ENCODE peak calls at places on chromosomes 11 and 22, in seven cellular contexts. One of them, this sample, is unnamed.

GRCh38 chr11:70067591-70068341 is 10.4 kb upstream of the ANO1 start:
- DNase-seq in breast epithelium: peak
- DNase-seq in A549: no peak
- DNase-seq in ovary: no peak
- DNase-seq in IMR-90: no peak
- DNase-seq in H1: no peak
- DNase-seq in prostate gland: peak
- DNase-seq in this sample: no peak

GRCh38 chr11:91293119-91293518 is 931.5 kb upstream of the FAT3 start:
- DNase-seq in IMR-90: no peak
- DNase-seq in prostate gland: no peak
- DNase-seq in ovary: no peak
- DNase-seq in A549: no peak
- DNase-seq in H1: no peak
- DNase-seq in breast epithelium: no peak
- DNase-seq in this sample: no peak

GRCh38 chr11:71381781-71382505 is 66.2 kb downstream of the DHCR7 start:
- DNase-seq in A549: no peak
- DNase-seq in IMR-90: no peak
- DNase-seq in H1: no peak
- DNase-seq in ovary: no peak
- DNase-seq in prostate gland: no peak
- DNase-seq in breast epithelium: no peak
- DNase-seq in this sample: no peak

GRCh38 chr11:10407749-10408472 is 47.2 kb upstream of the AMPD3 start:
- DNase-seq in A549: no peak
- DNase-seq in H1: no peak
- DNase-seq in ovary: no peak
- DNase-seq in IMR-90: no peak
- DNase-seq in prostate gland: no peak
- DNase-seq in breast epithelium: no peak
- DNase-seq in this sample: no peak

GRCh38 chr11:16902182-16902581 is 112.0 kb downstream of the PLEKHA7 start:
- DNase-seq in H1: no peak
- DNase-seq in ovary: no peak
- DNase-seq in breast epithelium: no peak
- DNase-seq in A549: no peak
- DNase-seq in IMR-90: peak
- DNase-seq in prostate gland: no peak
- DNase-seq in this sample: no peak

GRCh38 chr11:43944761-43945311 is 2.4 kb downstream of the C11orf96 start:
- DNase-seq in IMR-90: peak
- DNase-seq in A549: peak
- DNase-seq in ovary: peak
- DNase-seq in breast epithelium: no peak
- DNase-seq in prostate gland: peak
- DNase-seq in H1: no peak
- DNase-seq in this sample: peak

GRCh38 chr22:46585340-46586122 is 34.7 kb upstream of the GRAMD4 start:
- DNase-seq in prostate gland: no peak
- DNase-seq in breast epithelium: no peak
- DNase-seq in A549: no peak
- DNase-seq in ovary: no peak
- DNase-seq in H1: no peak
- DNase-seq in IMR-90: no peak
- DNase-seq in this sample: no peak

GRCh38 chr22:17845340-17845739 is 71.1 kb upstream of the BID start:
- DNase-seq in A549: no peak
- DNase-seq in breast epithelium: no peak
- DNase-seq in H1: no peak
- DNase-seq in IMR-90: no peak
- DNase-seq in prostate gland: no peak
- DNase-seq in ovary: no peak
- DNase-seq in this sample: no peak

GRCh38 chr11:83241291-83241946 is 44.7 kb downstream of the CCDC90B start:
- DNase-seq in IMR-90: peak
- DNase-seq in prostate gland: peak
- DNase-seq in H1: no peak
- DNase-seq in ovary: no peak
- DNase-seq in breast epithelium: peak
- DNase-seq in A549: peak
- DNase-seq in this sample: peak

GRCh38 chr11:69241844-69242582 is 51.9 kb upstream of the MYEOV start:
- DNase-seq in IMR-90: no peak
- DNase-seq in breast epithelium: peak
- DNase-seq in H1: no peak
- DNase-seq in A549: no peak
- DNase-seq in prostate gland: no peak
- DNase-seq in ovary: no peak
- DNase-seq in this sample: no peak

GRCh38 chr22:32720924-32721323 is 80.6 kb upstream of the TIMP3 start:
- DNase-seq in H1: no peak
- DNase-seq in IMR-90: peak
- DNase-seq in ovary: no peak
- DNase-seq in breast epithelium: no peak
- DNase-seq in prostate gland: no peak
- DNase-seq in A549: no peak
- DNase-seq in this sample: no peak

GRCh38 chr11:47412152-47412746 is 3.9 kb downstream of the SLC39A13 start:
- DNase-seq in prostate gland: no peak
- DNase-seq in IMR-90: peak
- DNase-seq in ovary: peak
- DNase-seq in H1: no peak
- DNase-seq in breast epithelium: no peak
- DNase-seq in A549: peak
- DNase-seq in this sample: peak

GRCh38 chr11:47413351-47413750 is 5.0 kb downstream of the SLC39A13 start:
- DNase-seq in ovary: no peak
- DNase-seq in breast epithelium: no peak
- DNase-seq in IMR-90: no peak
- DNase-seq in H1: no peak
- DNase-seq in prostate gland: no peak
- DNase-seq in A549: no peak
- DNase-seq in this sample: no peak

GRCh38 chr11:47414685-47415070 is 6.3 kb downstream of the SLC39A13 start:
- DNase-seq in IMR-90: no peak
- DNase-seq in breast epithelium: no peak
- DNase-seq in ovary: no peak
- DNase-seq in A549: no peak
- DNase-seq in H1: no peak
- DNase-seq in prostate gland: no peak
- DNase-seq in this sample: no peak

GRCh38 chr11:47415091-47415854 is 6.9 kb downstream of the SLC39A13 start:
- DNase-seq in prostate gland: no peak
- DNase-seq in IMR-90: no peak
- DNase-seq in ovary: peak
- DNase-seq in A549: no peak
- DNase-seq in breast epithelium: no peak
- DNase-seq in H1: no peak
- DNase-seq in this sample: no peak

GRCh38 chr11:47413908-47414684 is 5.7 kb downstream of the SLC39A13 start:
- DNase-seq in IMR-90: peak
- DNase-seq in H1: no peak
- DNase-seq in A549: no peak
- DNase-seq in breast epithelium: no peak
- DNase-seq in ovary: peak
- DNase-seq in prostate gland: no peak
- DNase-seq in this sample: no peak
- H3K4me3 ChIP-seq in IMR-90: no peak
- H3K4me3 ChIP-seq in H1: no peak
- H3K4me3 ChIP-seq in A549: no peak
- H3K4me3 ChIP-seq in breast epithelium: peak
- H3K4me3 ChIP-seq in ovary: no peak
- H3K4me3 ChIP-seq in prostate gland: no peak
- H3K4me3 ChIP-seq in this sample: no peak

GRCh38 chr11:46235777-46236688 is 41.4 kb upstream of the CREB3L1 start:
- DNase-seq in H1: no peak
- DNase-seq in breast epithelium: no peak
- DNase-seq in IMR-90: no peak
- DNase-seq in prostate gland: no peak
- DNase-seq in ovary: no peak
- DNase-seq in A549: no peak
- DNase-seq in this sample: no peak

GRCh38 chr11:46236918-46237247 is 40.6 kb upstream of the CREB3L1 start:
- DNase-seq in H1: no peak
- DNase-seq in IMR-90: no peak
- DNase-seq in prostate gland: no peak
- DNase-seq in A549: no peak
- DNase-seq in breast epithelium: no peak
- DNase-seq in ovary: no peak
- DNase-seq in this sample: no peak

GRCh38 chr11:46238967-46239800 is 38.3 kb upstream of the CREB3L1 start:
- DNase-seq in breast epithelium: peak
- DNase-seq in H1: peak
- DNase-seq in A549: peak
- DNase-seq in IMR-90: peak
- DNase-seq in prostate gland: peak
- DNase-seq in ovary: peak
- DNase-seq in this sample: peak

GRCh38 chr11:46238078-46238966 is 39.1 kb upstream of the CREB3L1 start:
- DNase-seq in breast epithelium: no peak
- DNase-seq in A549: peak
- DNase-seq in prostate gland: peak
- DNase-seq in IMR-90: peak
- DNase-seq in H1: no peak
- DNase-seq in ovary: peak
- DNase-seq in this sample: peak

DNA sequence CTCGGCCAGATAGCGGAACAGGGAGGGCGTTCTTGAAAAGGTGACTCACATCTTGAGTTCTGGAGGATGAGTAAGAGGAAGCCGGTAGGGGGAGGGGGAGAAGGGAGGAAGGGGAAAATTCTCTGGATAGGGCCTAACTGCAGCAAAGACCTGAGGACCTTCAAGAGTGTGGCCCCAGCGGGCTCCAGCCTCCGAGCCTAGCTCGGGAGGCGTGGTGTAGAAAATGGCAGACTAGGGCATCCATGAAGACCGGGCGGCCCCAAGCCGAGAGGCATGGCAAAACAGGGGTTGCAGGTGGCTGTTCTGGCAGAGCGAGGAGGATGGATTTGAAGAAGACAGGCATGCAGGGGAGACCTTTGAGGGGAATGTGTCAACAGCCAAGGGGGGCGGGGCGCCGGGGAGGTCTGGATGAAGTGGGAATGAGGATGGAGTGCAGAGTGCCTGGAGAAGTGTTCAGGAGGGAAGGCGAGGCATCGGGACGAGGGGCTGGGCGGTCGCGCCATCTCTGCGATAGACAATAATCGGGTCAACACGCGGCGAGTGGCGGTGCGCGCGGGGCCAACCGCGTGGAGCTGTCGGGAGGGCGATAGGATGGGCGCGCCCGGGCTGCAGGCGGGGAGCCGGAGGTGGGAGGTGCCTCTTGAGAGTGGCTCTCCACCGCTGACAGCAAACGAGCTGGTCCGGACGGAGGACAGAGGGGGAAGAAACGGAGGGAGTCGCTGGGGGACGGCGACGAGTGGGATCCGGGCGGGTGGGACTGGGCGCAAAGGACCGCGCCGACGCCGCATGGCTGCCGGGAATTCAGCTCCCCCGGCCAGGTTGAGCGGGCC is 40.0 kb upstream of the CREB3L1 start:
- DNase-seq in H1: peak
- DNase-seq in IMR-90: peak
- DNase-seq in ovary: peak
- DNase-seq in A549: peak
- DNase-seq in prostate gland: peak
- DNase-seq in breast epithelium: no peak
- DNase-seq in this sample: no peak
- TF ChIP-seq POLR2A in H1: no peak
- TF ChIP-seq POLR2A in IMR-90: no peak
- TF ChIP-seq POLR2A in ovary: peak
- TF ChIP-seq POLR2A in A549: peak
- TF ChIP-seq POLR2A in prostate gland: no peak
- TF ChIP-seq POLR2A in breast epithelium: no peak
- TF ChIP-seq POLR2A in this sample: no peak

GRCh38 chr22:40194656-40195055 is 16.9 kb downstream of the TNRC6B start:
- DNase-seq in ovary: no peak
- DNase-seq in breast epithelium: no peak
- DNase-seq in A549: no peak
- DNase-seq in IMR-90: no peak
- DNase-seq in prostate gland: no peak
- DNase-seq in H1: no peak
- DNase-seq in this sample: no peak

GRCh38 chr22:40193429-40194421 is 16.0 kb downstream of the TNRC6B start:
- DNase-seq in breast epithelium: no peak
- DNase-seq in IMR-90: peak
- DNase-seq in ovary: no peak
- DNase-seq in A549: peak
- DNase-seq in prostate gland: no peak
- DNase-seq in H1: peak
- DNase-seq in this sample: no peak

GRCh38 chr22:40199852-40200251 is 22.1 kb downstream of the TNRC6B start:
- DNase-seq in A549: no peak
- DNase-seq in IMR-90: no peak
- DNase-seq in ovary: no peak
- DNase-seq in H1: no peak
- DNase-seq in breast epithelium: no peak
- DNase-seq in prostate gland: no peak
- DNase-seq in this sample: no peak

GRCh38 chr22:40199223-40199622 is 21.5 kb downstream of the TNRC6B start:
- DNase-seq in A549: no peak
- DNase-seq in ovary: no peak
- DNase-seq in H1: no peak
- DNase-seq in IMR-90: no peak
- DNase-seq in breast epithelium: no peak
- DNase-seq in prostate gland: no peak
- DNase-seq in this sample: no peak

GRCh38 chr22:40196628-40197027 is 18.9 kb downstream of the TNRC6B start:
- DNase-seq in breast epithelium: no peak
- DNase-seq in prostate gland: no peak
- DNase-seq in A549: peak
- DNase-seq in ovary: peak
- DNase-seq in H1: no peak
- DNase-seq in IMR-90: peak
- DNase-seq in this sample: no peak
- H3K4me3 ChIP-seq in breast epithelium: no peak
- H3K4me3 ChIP-seq in prostate gland: no peak
- H3K4me3 ChIP-seq in A549: no peak
- H3K4me3 ChIP-seq in ovary: no peak
- H3K4me3 ChIP-seq in H1: no peak
- H3K4me3 ChIP-seq in IMR-90: no peak
- H3K4me3 ChIP-seq in this sample: no peak

DNA sequence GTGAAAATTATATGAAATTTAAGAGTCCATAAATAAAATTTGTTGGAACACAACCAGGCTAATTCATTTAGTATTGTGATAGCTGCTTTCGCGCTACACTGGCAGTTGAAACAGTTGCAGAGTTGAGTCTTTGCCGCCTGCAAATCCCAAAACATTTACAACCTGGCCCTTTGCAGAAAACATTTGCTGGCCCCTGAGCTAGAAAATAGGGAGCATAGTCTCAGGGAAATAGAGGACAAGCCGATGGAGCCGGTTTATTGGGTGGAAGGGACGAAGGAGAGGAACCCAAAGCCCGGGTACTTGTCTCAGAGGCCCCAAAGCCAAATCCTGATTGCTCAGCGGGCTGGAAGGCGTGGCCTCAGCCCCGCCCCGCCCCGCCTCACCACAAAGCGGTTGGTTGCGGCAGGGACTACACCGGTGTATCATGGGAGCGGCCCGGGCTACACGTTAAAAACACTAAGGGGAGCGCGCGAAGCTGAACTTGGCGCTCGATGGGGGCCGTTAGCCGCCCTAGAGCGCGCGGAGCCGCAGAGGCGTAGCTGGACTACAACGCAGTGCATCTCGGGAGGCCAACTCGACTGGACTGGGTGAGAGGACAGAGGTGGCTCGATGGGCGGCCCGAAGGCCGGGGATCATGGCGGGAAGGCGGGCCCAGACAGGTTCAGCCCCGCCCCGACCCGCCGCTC is 347 bp upstream of the SAC3D1 start:
- DNase-seq in ovary: peak
- DNase-seq in H1: peak
- DNase-seq in IMR-90: peak
- DNase-seq in A549: peak
- DNase-seq in breast epithelium: peak
- DNase-seq in prostate gland: peak
- DNase-seq in this sample: peak
- TF ChIP-seq POLR2A in ovary: no peak
- TF ChIP-seq POLR2A in H1: peak
- TF ChIP-seq POLR2A in IMR-90: no peak
- TF ChIP-seq POLR2A in A549: peak
- TF ChIP-seq POLR2A in breast epithelium: no peak
- TF ChIP-seq POLR2A in prostate gland: peak
- TF ChIP-seq POLR2A in this sample: peak

This sample was measured in body of pancreas.